ENCODE peak calls at places on chromosomes 5 and 9, in six cellular contexts. C is EH; O is mucosa of gallbladder; I is activated T-helper 1 cell treated with anti-CD3 and anti-CD28 coated beads, Interleukin-2, amount 50 U/mL, for 16 hours; Z is NCI-H1092 treated with DMSO at 0.1 percent for 48 hours; Y is stimulated activated CD8-positive, alpha-beta memory T cell treated with anti-CD3 and anti-CD28 coated beads, Interleukin-15, amount 100 ng/mL, for 4 hours. J is an unnamed sample.

GRCh38 chr5:132546108-132546507 is 2.8 kb upstream of the IL5 start:
- DNase-seq in C (no peak), I (no peak), O (no peak), Y (no peak), Z (no peak), J (no peak)

GRCh38 chr5:160213537-160213936 is 15.8 kb upstream of the FABP6 start:
- DNase-seq in O (no peak), Y (no peak), C (peak), Z (peak), I (no peak), J (no peak)

GRCh38 chr5:148387325-148387724 is 3.6 kb downstream of the FBXO38 start:
- DNase-seq in O (no peak), I (no peak), C (peak), Z (no peak), Y (no peak), J (peak)

GRCh38 chr5:166595274-166595951 is 1696.0 kb upstream of the WWC1 start:
- DNase-seq in Z (no peak), O (no peak), I (no peak), Y (no peak), C (no peak), J (no peak)

GRCh38 chr5:139743001-139743771 is 52.4 kb upstream of the PSD2 start:
- DNase-seq in Y (no peak), C (no peak), Z (no peak), I (no peak), O (no peak), J (no peak)

GRCh38 chr9:75964431-75964830 is 74.0 kb downstream of the PCSK5 start:
- DNase-seq in Z (no peak), O (peak), I (no peak), Y (no peak), C (no peak), J (no peak)

GRCh38 chr5:65108786-65109743 is 340.3 kb downstream of the CWC27 start:
- DNase-seq in O (no peak), Z (no peak), I (no peak), Y (no peak), C (peak), J (no peak)

GRCh38 chr9:13221741-13222140 is 57.8 kb downstream of the MPDZ start:
- DNase-seq in O (no peak), C (no peak), Z (no peak), Y (no peak), I (no peak), J (no peak)

GRCh38 chr5:168359820-168360460 is 68.5 kb downstream of the WWC1 start:
- DNase-seq in O (no peak), Y (no peak), Z (no peak), C (no peak), I (no peak), J (no peak)

GRCh38 chr5:54834121-54834842 is 151.1 kb downstream of the ESM1 start:
- DNase-seq in O (no peak), Y (no peak), I (no peak), Z (no peak), C (no peak), J (peak)

GRCh38 chr9:33880562-33881089 is 63.7 kb downstream of the UBE2R2 start:
- DNase-seq in O (no peak), Y (no peak), C (peak), I (no peak), Z (no peak), J (no peak)

GRCh38 chr5:52007230-52007858 is 624.1 kb downstream of the ISL1 start:
- DNase-seq in Z (peak), C (peak), I (no peak), O (peak), Y (no peak), J (peak)

GRCh38 chr9:110101531-110102161 is 106.3 kb downstream of the C9orf152 start:
- DNase-seq in O (no peak), C (no peak), I (no peak), Z (no peak), Y (no peak), J (peak)

GRCh38 chr5:76542887-76543690 is 80.1 kb downstream of the F2RL2 start:
- DNase-seq in C (no peak), O (no peak), Z (no peak), Y (peak), I (peak), J (no peak)

GRCh38 chr9:21097817-21098216 is 20.1 kb upstream of the IFNB1 start:
- DNase-seq in I (no peak), O (no peak), Y (no peak), Z (no peak), C (no peak), J (no peak)

GRCh38 chr5:75335952-75336624 is 932 bp upstream of the HMGCR start:
- DNase-seq in Y (no peak), C (peak), Z (peak), I (no peak), O (peak), J (peak)

GRCh38 chr9:132390966-132391365 is 15.7 kb downstream of the TTF1 start:
- DNase-seq in Z (no peak), I (no peak), O (no peak), C (no peak), Y (no peak), J (no peak)

GRCh38 chr5:111781200-111781599 is 24.2 kb upstream of the NREP start:
- DNase-seq in I (no peak), C (peak), Z (no peak), Y (no peak), O (peak), J (no peak)

GRCh38 chr5:119398713-119399492 is 43.1 kb downstream of the TNFAIP8 start:
- DNase-seq in I (no peak), C (peak), Y (no peak), Z (no peak), O (peak), J (no peak)

GRCh38 chr5:14213813-14214585 is 70.9 kb downstream of the TRIO start:
- DNase-seq in Y (no peak), C (no peak), I (no peak), Z (no peak), O (no peak), J (no peak)

GRCh38 chr5:63255609-63256008 is 677.0 kb downstream of the LRRC70 start:
- DNase-seq in O (no peak), C (no peak), Y (no peak), I (no peak), Z (no peak), J (no peak)

GRCh38 chr9:97635026-97635425 is 1.4 kb downstream of the NCBP1 start:
- DNase-seq in O (no peak), Y (no peak), C (no peak), I (no peak), Z (no peak), J (no peak)

GRCh38 chr9:110900451-110900850 is 137.8 kb downstream of the LPAR1 start:
- DNase-seq in Y (no peak), I (no peak), C (peak), O (no peak), Z (no peak), J (peak)

GRCh38 chr9:111003182-111003581 is 35.1 kb downstream of the LPAR1 start:
- DNase-seq in C (no peak), Y (no peak), O (no peak), Z (no peak), I (no peak), J (no peak)

GRCh38 chr5:178180141-178180863 is 6.9 kb downstream of the GMCL2 start:
- DNase-seq in O (no peak), Z (no peak), I (no peak), C (no peak), Y (no peak), J (no peak)

GRCh38 chr5:9698125-9698848 is 68.1 kb upstream of the TAS2R1 start:
- DNase-seq in O (no peak), I (no peak), Z (no peak), C (peak), Y (no peak), J (no peak)

GRCh38 chr5:158277276-158277675 is 418.3 kb upstream of the CLINT1 start:
- DNase-seq in I (no peak), Y (no peak), C (no peak), O (no peak), Z (no peak), J (no peak)

GRCh38 chr5:107669543-107670027 is 1.2 kb downstream of the EFNA5 start:
- DNase-seq in I (no peak), O (peak), Z (peak), Y (no peak), C (no peak), J (peak)

GRCh38 chr9:3385871-3386270 is 139.9 kb downstream of the RFX3 start:
- DNase-seq in C (no peak), Z (no peak), O (no peak), Y (no peak), I (peak), J (no peak)

GRCh38 chr5:135341696-135342095 is 57.3 kb downstream of the MACROH2A1 start:
- DNase-seq in Z (no peak), C (no peak), O (no peak), I (no peak), Y (no peak), J (no peak)

GRCh38 chr9:81534138-81534865 is 155.0 kb downstream of the TLE1 start:
- DNase-seq in Z (no peak), O (no peak), C (no peak), I (no peak), Y (no peak), J (peak)

GRCh38 chr9:122463828-122464632 is 13.7 kb downstream of the OR1J1 start:
- DNase-seq in Y (no peak), C (peak), O (no peak), Z (peak), I (no peak), J (no peak)

GRCh38 chr5:57538341-57538955 is 55.8 kb upstream of the ACTBL2 start:
- DNase-seq in I (no peak), Z (no peak), O (no peak), Y (no peak), C (peak), J (peak)